ENCODE peak calls at places on chromosome 14, in ten cellular contexts. Y is NCI-H1092; N is A549; S is ACHN; V is activated naive CD4-positive, alpha-beta T cell treated with anti-CD3 and anti-CD28 coated beads, Interleukin-2, amount 10 ng/mL, durations not matched to agents 7 days and 5 days; W is islet precursor cell; F is neuronal stem cell; M is smooth muscle cell of the brain vasculature; C is posterior vena cava; Z is GM23338. B is an unnamed sample.
A peak's percentile ranks its signal among the peaks of the same experiment; 100 is the strongest.

GRCh38 chr14:49950275-49951250 is 57.7 kb downstream of the ARF6 start:
- DNase-seq in W (no peak), S (no peak), C (no peak), N (no peak), F (no peak), M (no peak), V (peak; percentile 22), Y (no peak), Z (no peak), B (no peak)

GRCh38 chr14:99755629-99756603 is 37.3 kb upstream of the EML1 start:
- DNase-seq in W (peak; percentile 77), V (no peak), F (no peak), N (peak; percentile 73), C (peak; percentile 97), Y (no peak), M (peak; percentile 79), Z (no peak), S (peak; percentile 92), B (no peak)

GRCh38 chr14:93970967-93971634 is 5.3 kb downstream of the ASB2 start:
- DNase-seq in W (no peak), F (no peak), C (no peak), Y (no peak), S (peak; percentile 40), Z (no peak), V (peak; percentile 86), M (no peak), N (no peak), B (no peak)

GRCh38 chr14:33229269-33229924 is 290.7 kb downstream of the NPAS3 start:
- DNase-seq in M (peak; percentile 1), S (no peak), V (no peak), Y (peak; percentile 25), N (no peak), W (no peak), F (no peak), C (no peak), Z (no peak), B (no peak)

GRCh38 chr14:96194657-96195431 is 9.8 kb upstream of the BDKRB2 start:
- DNase-seq in Z (no peak), W (no peak), F (no peak), M (no peak), Y (no peak), C (no peak), N (no peak), S (no peak), V (no peak), B (no peak)

GRCh38 chr14:68816943-68817430 is 24.1 kb upstream of the ZFP36L1 start:
- DNase-seq in Z (no peak), V (no peak), M (no peak), W (no peak), C (no peak), N (no peak), S (no peak), Y (no peak), F (no peak), B (no peak)

GRCh38 chr14:65304963-65305362 is 107.6 kb upstream of the FUT8 start:
- DNase-seq in Y (no peak), F (no peak), S (no peak), V (no peak), M (no peak), Z (no peak), N (no peak), W (no peak), C (no peak), B (no peak)

GRCh38 chr14:66070542-66071319 is 415.4 kb upstream of the CCDC196 start:
- DNase-seq in S (peak; percentile 38), W (peak; percentile 84), N (peak; percentile 55), Z (peak; percentile 90), C (no peak), Y (peak; percentile 74), V (peak; percentile 81), M (no peak), F (peak; percentile 69), B (peak; percentile 62)

GRCh38 chr14:99174081-99174851 is 97.7 kb downstream of the BCL11B start:
- DNase-seq in M (no peak), V (peak; percentile 17), F (no peak), W (peak; percentile 40), Y (no peak), N (no peak), Z (peak; percentile 84), S (no peak), C (peak; percentile 80), B (no peak)

GRCh38 chr14:100297320-100298300 is 8.6 kb downstream of the SLC25A29 start:
- DNase-seq in C (peak; percentile 93), Z (no peak), M (no peak), F (no peak), W (peak; percentile 60), V (no peak), S (no peak), N (no peak), Y (no peak), B (peak; percentile 35)

GRCh38 chr14:101230161-101230850 is 326.8 kb upstream of the RTL1 start:
- DNase-seq in Z (peak; percentile 13), V (no peak), M (no peak), N (peak; percentile 38), C (peak; percentile 50), Y (no peak), F (no peak), S (no peak), W (peak; percentile 42), B (no peak)

GRCh38 chr14:92785601-92786426 is 8.3 kb upstream of the GOLGA5 start:
- DNase-seq in N (no peak), V (no peak), Z (peak; percentile 6), C (peak; percentile 84), S (peak; percentile 54), W (peak; percentile 68), M (no peak), Y (no peak), F (no peak), B (peak; percentile 81)

GRCh38 chr14:49581961-49582210 is 4.3 kb downstream of the RPS29 start:
- DNase-seq in N (no peak), W (no peak), F (no peak), S (no peak), M (no peak), Z (no peak), C (no peak), Y (no peak), V (no peak), B (no peak)

GRCh38 chr14:73069585-73069984 is 11.3 kb downstream of the RBM25 start:
- DNase-seq in V (no peak), Y (no peak), N (no peak), M (no peak), F (no peak), C (no peak), W (no peak), Z (no peak), S (no peak), B (no peak)

GRCh38 chr14:63713765-63714164 is 14.1 kb downstream of the SGPP1 start:
- DNase-seq in C (no peak), Z (no peak), Y (no peak), M (no peak), N (no peak), W (no peak), F (no peak), V (no peak), S (no peak), B (peak; percentile 58)